ENCODE peak calls at places on chromosomes 7 and 10, in five cellular contexts. Z is suprapubic skin, P is right lobe of liver, D is fibroblast of lung, C is fibroblast of the aortic adventitia. M is an unnamed sample.

GRCh38 chr7:450741-451140 is 68.9 kb downstream of the PDGFA start:
- DNase-seq in Z (no peak), P (no peak), D (no peak), C (no peak), M (no peak)

GRCh38 chr10:24446739-24447138 is 237.8 kb downstream of the KIAA1217 start:
- DNase-seq in Z (no peak), P (no peak), D (peak), C (peak), M (no peak)

GRCh38 chr7:95749044-95749443 is 23.3 kb upstream of the DYNC1I1 start:
- DNase-seq in Z (no peak), P (no peak), D (no peak), C (no peak), M (no peak)

GRCh38 chr10:49598986-49599385 is 11.1 kb upstream of the SLC18A3 start:
- DNase-seq in Z (no peak), P (no peak), D (no peak), C (peak), M (no peak)

GRCh38 chr7:117158941-117159705 is 163.7 kb downstream of the WNT2 start:
- DNase-seq in Z (no peak), P (no peak), D (no peak), C (peak), M (no peak)

GRCh38 chr10:48501806-48502771 is 102.8 kb downstream of the ARHGAP22 start:
- DNase-seq in Z (no peak), P (peak), D (peak), C (peak), M (peak)

GRCh38 chr7:143356414-143357050 is 6.0 kb downstream of the FAM131B start:
- DNase-seq in Z (no peak), P (no peak), D (no peak), C (no peak), M (no peak)

GRCh38 chr7:1232103-1232466 is 587 bp upstream of the UNCX start:
- DNase-seq in Z (no peak), P (no peak), D (no peak), C (no peak), M (no peak)

GRCh38 chr7:113113912-113114311 is 4.4 kb downstream of the SMIM30 start:
- DNase-seq in Z (no peak), P (no peak), D (no peak), C (peak), M (peak)

GRCh38 chr10:31133251-31133627 is 101.6 kb upstream of the ZNF438 start:
- DNase-seq in Z (no peak), P (no peak), D (no peak), C (no peak), M (no peak)
- H3K4me3 ChIP-seq in Z (peak), P (peak), D (no peak), C (no peak), M (peak)

GRCh38 chr7:78433421-78433820 is 634.8 kb downstream of the PHTF2 start:
- DNase-seq in Z (no peak), P (no peak), D (peak), C (no peak), M (no peak)

GRCh38 chr7:78435355-78435754 is 636.8 kb downstream of the PHTF2 start:
- DNase-seq in Z (no peak), P (no peak), D (no peak), C (no peak), M (no peak)

GRCh38 chr7:78438433-78438832 is 639.9 kb downstream of the PHTF2 start:
- DNase-seq in Z (no peak), P (no peak), D (no peak), C (no peak), M (no peak)

GRCh38 chr7:78437118-78437517 is 638.5 kb downstream of the PHTF2 start:
- DNase-seq in Z (no peak), P (no peak), D (peak), C (peak), M (no peak)

GRCh38 chr7:78434281-78434680 is 635.7 kb downstream of the PHTF2 start:
- DNase-seq in Z (no peak), P (no peak), D (no peak), C (no peak), M (no peak)
- TF ChIP-seq CTCF in Z (no peak), P (no peak), D (no peak), C (no peak), M (no peak)

DNA sequence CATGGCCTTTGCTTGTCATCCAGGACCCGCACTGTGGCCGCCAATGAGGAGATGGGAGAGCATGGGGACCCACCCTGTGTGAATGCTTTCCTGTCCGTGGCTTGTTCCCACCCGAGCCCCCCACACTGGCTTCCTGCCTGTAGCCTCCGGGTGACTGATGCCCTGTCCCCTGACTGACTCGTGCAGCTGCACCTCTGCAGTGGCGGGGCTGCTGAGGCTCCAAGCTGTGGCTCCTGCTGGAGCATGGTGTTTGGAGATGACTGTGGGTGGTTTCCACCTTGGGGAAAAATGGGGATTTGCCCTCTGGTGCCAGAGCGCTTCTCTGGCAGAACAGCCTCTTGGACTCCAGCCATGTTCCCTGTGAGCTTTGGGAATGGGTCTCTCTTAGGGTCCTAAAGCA is 2.1 kb downstream of the CAMK1D start:
- DNase-seq in Z (no peak), P (no peak), D (no peak), C (no peak), M (peak)
- H3K4me3 ChIP-seq in Z (peak), P (no peak), D (no peak), C (no peak), M (peak)

GRCh38 chr10:99732033-99732912 is at the start of the genes COX15 and CUTC:
- DNase-seq in Z (peak), P (peak), D (peak), C (peak), M (peak)
- TF ChIP-seq CTCF in Z (no peak), P (peak), D (no peak), C (peak), M (peak)

GRCh38 chr10:35638116-35638515 is 4.0 kb downstream of the FZD8 start:
- DNase-seq in Z (no peak), P (no peak), D (no peak), C (peak), M (no peak)
- H3K4me3 ChIP-seq in Z (no peak), P (no peak), D (no peak), C (peak), M (no peak)

M was measured in GM12865.